ENCODE peak calls at places on chromosomes 7 and 10, in seven cellular contexts. One of them, this sample, is unnamed.

GRCh38 chr10:51156913-51157312 is 82.6 kb downstream of the PRKG1 start:
- DNase-seq in WERI-Rb-1: no peak
- DNase-seq in stomach: no peak
- DNase-seq in Panc1: no peak
- DNase-seq in IMR-90: peak; percentile 75
- DNase-seq in GM23338: no peak
- DNase-seq in ovary: no peak
- DNase-seq in this sample: no peak

GRCh38 chr10:89351402-89352038 is 23.7 kb downstream of the IFIT3 start:
- DNase-seq in GM23338: no peak
- DNase-seq in Panc1: no peak
- DNase-seq in stomach: no peak
- DNase-seq in IMR-90: peak; percentile 44
- DNase-seq in WERI-Rb-1: no peak
- DNase-seq in ovary: no peak
- DNase-seq in this sample: no peak

GRCh38 chr7:65397730-65398142 is 24.1 kb downstream of the ZNF92 start:
- DNase-seq in ovary: no peak
- DNase-seq in WERI-Rb-1: no peak
- DNase-seq in Panc1: no peak
- DNase-seq in IMR-90: no peak
- DNase-seq in GM23338: peak; percentile 60
- DNase-seq in stomach: no peak
- DNase-seq in this sample: no peak

GRCh38 chr7:69847921-69848612 is 249.8 kb downstream of the AUTS2 start:
- DNase-seq in WERI-Rb-1: no peak
- DNase-seq in stomach: no peak
- DNase-seq in Panc1: no peak
- DNase-seq in ovary: no peak
- DNase-seq in IMR-90: no peak
- DNase-seq in GM23338: no peak
- DNase-seq in this sample: no peak

GRCh38 chr7:73725703-73726466 is 6.4 kb upstream of the STX1A start:
- DNase-seq in stomach: peak; percentile 96
- DNase-seq in Panc1: peak; percentile 85
- DNase-seq in ovary: peak; percentile 87
- DNase-seq in WERI-Rb-1: peak; percentile 86
- DNase-seq in IMR-90: peak; percentile 53
- DNase-seq in GM23338: peak; percentile 95
- DNase-seq in this sample: no peak

GRCh38 chr10:12243860-12244620 is 48.1 kb downstream of the CDC123 start:
- DNase-seq in stomach: no peak
- DNase-seq in WERI-Rb-1: no peak
- DNase-seq in GM23338: no peak
- DNase-seq in IMR-90: no peak
- DNase-seq in Panc1: no peak
- DNase-seq in ovary: no peak
- DNase-seq in this sample: no peak

GRCh38 chr7:55299273-55299967 is 65.7 kb upstream of the LANCL2 start:
- DNase-seq in IMR-90: no peak
- DNase-seq in GM23338: peak; percentile 77
- DNase-seq in WERI-Rb-1: no peak
- DNase-seq in ovary: no peak
- DNase-seq in stomach: no peak
- DNase-seq in Panc1: no peak
- DNase-seq in this sample: no peak

GRCh38 chr7:76155938-76156337 is 45.8 kb upstream of the SRRM3 start:
- DNase-seq in Panc1: no peak
- DNase-seq in GM23338: no peak
- DNase-seq in ovary: peak; percentile 51
- DNase-seq in IMR-90: peak; percentile 56
- DNase-seq in stomach: peak; percentile 37
- DNase-seq in WERI-Rb-1: no peak
- DNase-seq in this sample: no peak

GRCh38 chr7:44309271-44310091 is 15.9 kb downstream of the CAMK2B start:
- DNase-seq in Panc1: no peak
- DNase-seq in ovary: peak; percentile 71
- DNase-seq in stomach: peak; percentile 67
- DNase-seq in WERI-Rb-1: no peak
- DNase-seq in IMR-90: peak; percentile 32
- DNase-seq in GM23338: peak; percentile 84
- DNase-seq in this sample: peak; percentile 73

GRCh38 chr10:58641095-58641531 is 128.4 kb downstream of the BICC1 start:
- DNase-seq in stomach: no peak
- DNase-seq in IMR-90: peak; percentile 92
- DNase-seq in WERI-Rb-1: no peak
- DNase-seq in Panc1: no peak
- DNase-seq in GM23338: peak; percentile 40
- DNase-seq in ovary: peak; percentile 30
- DNase-seq in this sample: no peak

GRCh38 chr7:91164948-91165845 is 99.0 kb upstream of the FZD1 start:
- DNase-seq in Panc1: no peak
- DNase-seq in WERI-Rb-1: no peak
- DNase-seq in stomach: no peak
- DNase-seq in IMR-90: peak; percentile 88
- DNase-seq in ovary: no peak
- DNase-seq in GM23338: no peak
- DNase-seq in this sample: no peak

GRCh38 chr7:81158189-81158588 is 239.3 kb upstream of the SEMA3C start:
- DNase-seq in ovary: no peak
- DNase-seq in WERI-Rb-1: no peak
- DNase-seq in stomach: no peak
- DNase-seq in IMR-90: no peak
- DNase-seq in Panc1: no peak
- DNase-seq in GM23338: no peak
- DNase-seq in this sample: no peak

GRCh38 chr10:1631282-1631681 is 106.0 kb downstream of the ADARB2 start:
- DNase-seq in Panc1: no peak
- DNase-seq in stomach: no peak
- DNase-seq in WERI-Rb-1: no peak
- DNase-seq in IMR-90: no peak
- DNase-seq in ovary: no peak
- DNase-seq in GM23338: no peak
- DNase-seq in this sample: no peak

GRCh38 chr7:155352753-155353115 is 55.1 kb downstream of the INSIG1 start:
- DNase-seq in GM23338: no peak
- DNase-seq in ovary: no peak
- DNase-seq in stomach: no peak
- DNase-seq in IMR-90: no peak
- DNase-seq in WERI-Rb-1: no peak
- DNase-seq in Panc1: no peak
- DNase-seq in this sample: no peak
- TF ChIP-seq CTCF in GM23338: no peak
- TF ChIP-seq CTCF in ovary: no peak
- TF ChIP-seq CTCF in stomach: no peak
- TF ChIP-seq CTCF in IMR-90: no peak
- TF ChIP-seq CTCF in WERI-Rb-1: no peak
- TF ChIP-seq CTCF in Panc1: no peak
- TF ChIP-seq CTCF in this sample: no peak

GRCh38 chr7:29192811-29193210 is 1.8 kb upstream of the CHN2 start:
- DNase-seq in ovary: no peak
- DNase-seq in IMR-90: no peak
- DNase-seq in GM23338: no peak
- DNase-seq in WERI-Rb-1: no peak
- DNase-seq in Panc1: no peak
- DNase-seq in stomach: no peak
- DNase-seq in this sample: no peak
- H3K27ac ChIP-seq in ovary: no peak overlapping the region
- H3K27ac ChIP-seq in IMR-90: no peak overlapping the region
- H3K27ac ChIP-seq in GM23338: no peak overlapping the region
- H3K27ac ChIP-seq in WERI-Rb-1: no peak overlapping the region
- H3K27ac ChIP-seq in Panc1: no peak overlapping the region
- H3K27ac ChIP-seq in stomach: no peak overlapping the region
- H3K27ac ChIP-seq in this sample: no peak overlapping the region

DNA sequence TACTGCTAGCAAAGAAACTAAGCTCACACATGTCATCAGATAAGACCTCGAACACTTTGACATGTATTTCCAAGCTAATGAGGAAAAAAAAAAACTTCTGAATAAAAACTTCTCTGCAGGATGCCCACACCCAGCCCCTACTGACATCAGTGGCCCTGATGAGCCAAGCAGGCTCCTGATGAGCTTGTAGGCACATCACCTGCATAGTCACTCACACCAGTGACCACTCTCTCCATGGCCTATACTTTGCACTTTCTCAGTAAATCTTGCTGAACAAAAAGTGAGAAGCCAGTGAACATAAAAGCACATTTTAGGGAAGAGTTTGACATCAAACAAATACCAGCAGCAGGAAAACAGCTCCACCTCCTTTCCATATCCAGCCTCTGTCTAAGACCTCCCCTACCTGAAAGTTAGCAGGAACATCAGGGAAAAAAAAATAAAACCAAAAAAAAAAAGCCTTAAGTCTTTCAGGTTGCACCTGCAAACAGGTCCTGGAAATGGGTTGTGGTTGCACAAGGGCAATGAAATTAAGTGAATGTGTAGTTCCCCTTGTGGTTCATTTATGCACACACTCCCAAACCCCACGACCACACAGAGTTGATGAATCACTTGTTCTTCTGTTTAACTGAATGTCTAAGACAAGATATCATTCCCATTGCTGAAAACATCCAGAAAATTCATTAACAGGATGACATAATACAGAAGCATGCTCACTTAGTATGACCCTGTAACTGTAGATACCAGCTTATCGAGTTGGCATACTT is 205.2 kb upstream of the PDE1C start:
- DNase-seq in GM23338: no peak
- DNase-seq in stomach: no peak
- DNase-seq in ovary: no peak
- DNase-seq in Panc1: no peak
- DNase-seq in WERI-Rb-1: no peak
- DNase-seq in IMR-90: no peak
- DNase-seq in this sample: no peak
- TF ChIP-seq CTCF in GM23338: no peak
- TF ChIP-seq CTCF in stomach: no peak
- TF ChIP-seq CTCF in ovary: no peak
- TF ChIP-seq CTCF in Panc1: no peak
- TF ChIP-seq CTCF in WERI-Rb-1: no peak
- TF ChIP-seq CTCF in IMR-90: no peak
- TF ChIP-seq CTCF in this sample: no peak

DNA sequence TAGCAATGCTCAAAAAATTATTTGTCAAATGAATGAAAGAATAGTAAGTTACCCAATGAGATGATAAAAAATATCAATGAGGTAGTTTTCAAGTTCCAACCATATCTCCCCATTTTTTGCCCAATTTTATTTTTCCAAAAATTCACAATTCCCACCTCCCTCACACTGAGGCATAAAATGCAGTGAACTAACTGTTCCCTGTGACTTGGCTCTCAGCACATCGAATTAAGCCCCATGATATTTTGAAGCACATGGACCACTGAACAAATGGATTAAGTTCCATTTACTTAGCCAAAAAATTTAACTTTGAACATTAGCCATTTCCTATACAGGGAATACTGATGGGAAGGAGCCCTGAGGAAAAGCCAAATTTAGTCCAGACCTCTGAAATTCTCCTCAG is 166.4 kb upstream of the GRM3 start:
- DNase-seq in IMR-90: no peak
- DNase-seq in GM23338: no peak
- DNase-seq in ovary: no peak
- DNase-seq in WERI-Rb-1: no peak
- DNase-seq in Panc1: no peak
- DNase-seq in stomach: no peak
- DNase-seq in this sample: no peak
- H3K27ac ChIP-seq in IMR-90: no peak overlapping the region
- H3K27ac ChIP-seq in GM23338: no peak overlapping the region
- H3K27ac ChIP-seq in ovary: no peak overlapping the region
- H3K27ac ChIP-seq in WERI-Rb-1: no peak overlapping the region
- H3K27ac ChIP-seq in Panc1: no peak overlapping the region
- H3K27ac ChIP-seq in stomach: no peak overlapping the region
- H3K27ac ChIP-seq in this sample: no peak overlapping the region

GRCh38 chr10:71522438-71523144 is 125.9 kb downstream of the CDH23 start:
- DNase-seq in ovary: no peak
- DNase-seq in stomach: no peak
- DNase-seq in Panc1: no peak
- DNase-seq in IMR-90: no peak
- DNase-seq in GM23338: peak; percentile 41
- DNase-seq in WERI-Rb-1: peak; percentile 66
- DNase-seq in this sample: no peak
- TF ChIP-seq CTCF in ovary: no peak
- TF ChIP-seq CTCF in stomach: no peak
- TF ChIP-seq CTCF in Panc1: no peak
- TF ChIP-seq CTCF in IMR-90: no peak
- TF ChIP-seq CTCF in GM23338: peak; percentile 38
- TF ChIP-seq CTCF in WERI-Rb-1: peak; percentile 69
- TF ChIP-seq CTCF in this sample: no peak

This sample was measured in coronary artery.